ENCODE peak calls at places on chromosomes 7 and 10, in seven cellular contexts. M is esophagus muscularis mucosa; X is prostate gland; F is mesendoderm; L is CD8-positive, alpha-beta T cell; P is breast epithelium; G is AG04450. O is an unnamed sample. For H3K27me3, the result is how much of the 10 kb centered on the place peaks cover.

GRCh38 chr7:6032167-6032566 is 991 bp downstream of the ANKRD61 start:
- DNase-seq in F (no peak), X (no peak), M (no peak), P (no peak), G (no peak), L (no peak), O (no peak)

GRCh38 chr10:3406556-3406955 is 234.0 kb upstream of the PITRM1 start:
- DNase-seq in F (no peak), M (no peak), P (no peak), X (no peak), G (no peak), L (no peak), O (no peak)

GRCh38 chr7:100875356-100875751 is 451 bp downstream of the SRRT start:
- DNase-seq in L (no peak), X (no peak), M (no peak), F (no peak), G (no peak), P (no peak), O (no peak)

GRCh38 chr10:50347394-50347802 is 96.1 kb upstream of the ASAH2 start:
- DNase-seq in P (no peak), M (no peak), G (no peak), X (no peak), F (no peak), L (no peak), O (no peak)

GRCh38 chr7:141668853-141669252 is 33.1 kb downstream of the DENND11 start:
- DNase-seq in L (no peak), P (no peak), F (no peak), G (no peak), M (no peak), X (no peak), O (no peak)

GRCh38 chr10:114308470-114309110 is 69.5 kb downstream of the VWA2 start:
- DNase-seq in F (no peak), M (no peak), X (no peak), L (no peak), P (no peak), G (no peak), O (no peak)

GRCh38 chr7:141663081-141663510 is 38.9 kb downstream of the DENND11 start:
- DNase-seq in X (peak), P (peak), G (no peak), M (no peak), F (no peak), L (no peak), O (no peak)

GRCh38 chr7:46071076-46071475 is 150.0 kb upstream of the IGFBP3 start:
- DNase-seq in P (no peak), L (no peak), M (no peak), G (no peak), F (no peak), X (no peak), O (no peak)

GRCh38 chr7:91239171-91239604 is 25.0 kb upstream of the FZD1 start:
- DNase-seq in G (peak), L (no peak), X (no peak), P (no peak), M (no peak), F (no peak), O (no peak)

GRCh38 chr7:150612925-150613324 is 19.3 kb downstream of the GIMAP6 start:
- DNase-seq in G (no peak), M (no peak), X (no peak), P (no peak), L (no peak), F (no peak), O (no peak)

DNA sequence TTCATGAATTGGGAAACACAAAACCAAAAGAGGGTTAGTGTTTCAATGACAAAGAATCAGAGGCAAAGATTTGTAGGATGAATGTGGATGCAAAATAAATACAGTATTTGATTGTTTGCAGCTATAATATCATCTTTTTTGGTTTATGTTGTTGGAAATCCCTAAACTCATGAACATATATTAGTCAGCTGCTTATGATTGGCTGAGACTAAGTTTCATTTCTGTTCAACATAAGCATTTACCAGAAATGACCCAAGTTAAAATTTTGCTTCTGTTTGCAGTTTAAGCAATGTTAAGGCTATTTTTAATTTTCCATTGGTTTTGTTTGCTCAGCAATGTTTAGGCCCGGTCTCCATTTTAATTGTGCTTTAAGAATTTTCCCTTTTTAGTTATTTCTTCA is 22.0 kb downstream of the GIMAP6 start:
- DNase-seq in L (no peak), G (no peak), P (no peak), X (no peak), F (no peak), M (no peak), O (no peak)
- H3K27ac ChIP-seq in L (no peak), G (no peak), P (no peak), X (no peak), F (no peak), M (no peak), O (no peak)

DNA sequence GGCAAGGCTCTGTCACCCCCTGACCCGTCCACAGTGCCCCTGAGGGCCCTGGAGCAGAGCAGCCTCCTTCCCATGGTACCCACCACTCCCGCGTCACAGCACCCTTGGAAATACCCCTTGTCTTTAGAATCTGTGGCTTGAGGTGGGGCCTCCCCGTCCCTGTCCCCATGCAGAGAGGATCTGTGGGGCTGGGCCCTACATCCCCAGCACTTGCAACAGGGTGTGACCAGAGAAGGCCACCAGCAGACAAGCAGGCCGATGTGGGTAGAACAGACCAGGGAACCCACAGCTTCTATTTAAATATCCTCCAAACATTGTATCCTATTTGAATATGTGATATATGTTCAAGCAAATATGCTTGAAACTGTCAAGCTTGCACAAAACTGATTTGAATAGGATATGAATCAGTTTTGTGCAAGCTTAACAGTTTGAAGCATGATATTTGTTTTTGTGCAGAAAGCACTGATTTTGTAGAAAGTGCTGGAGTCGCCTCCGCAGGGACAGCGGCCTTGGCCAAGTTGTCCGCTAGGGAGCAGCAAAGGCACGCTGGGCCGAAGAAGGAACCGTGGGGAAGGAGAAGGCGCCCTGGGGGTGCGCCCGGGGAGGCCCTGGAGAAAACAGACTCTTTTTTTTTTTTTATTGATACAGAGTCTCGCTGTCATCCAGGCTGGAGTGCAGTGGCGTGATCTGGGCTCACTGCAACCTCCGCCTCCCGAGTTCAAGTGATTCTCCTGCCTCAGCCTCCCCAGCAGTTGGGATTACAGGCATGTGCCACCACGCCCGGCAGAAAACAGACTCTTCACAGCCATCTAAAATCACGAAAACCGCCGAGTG is 2.2 kb downstream of the CFAP46 start:
- DNase-seq in P (no peak), G (peak), M (no peak), L (no peak), F (peak), X (no peak), O (no peak)
- H3K27me3 ChIP-seq in P (under half), G (under half), M (under half), L (under half), F (under half), X (under half), O (half or more)

DNA sequence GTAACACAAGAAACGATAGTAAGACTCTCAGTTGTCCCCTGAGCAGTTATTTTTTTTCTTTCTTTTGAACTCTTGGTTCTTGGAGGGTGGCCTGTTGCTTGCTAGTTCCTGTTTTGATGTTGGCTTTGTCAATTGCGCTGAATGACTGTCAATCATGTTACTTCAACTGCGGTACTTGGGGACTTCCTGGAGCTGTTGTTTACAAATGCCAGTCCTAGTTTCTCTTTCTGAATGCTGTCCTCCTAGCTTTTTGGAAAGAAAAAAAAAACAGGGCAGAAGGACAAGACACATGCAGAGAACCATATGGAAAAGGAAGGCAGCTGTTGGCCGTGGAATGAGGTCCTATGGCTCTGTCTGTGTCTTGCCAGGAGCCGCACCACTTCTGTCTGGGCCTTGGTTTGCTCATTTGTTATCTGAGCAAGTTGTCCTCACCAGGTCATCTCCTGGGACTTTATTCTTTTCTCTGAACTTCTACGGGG is 7.0 kb upstream of the PDCD4 start:
- DNase-seq in M (no peak), F (no peak), L (no peak), X (no peak), G (no peak), P (no peak), O (peak)
- H3K27ac ChIP-seq in M (peak), F (no peak), L (peak), X (peak), G (no peak), P (peak), O (peak)

DNA sequence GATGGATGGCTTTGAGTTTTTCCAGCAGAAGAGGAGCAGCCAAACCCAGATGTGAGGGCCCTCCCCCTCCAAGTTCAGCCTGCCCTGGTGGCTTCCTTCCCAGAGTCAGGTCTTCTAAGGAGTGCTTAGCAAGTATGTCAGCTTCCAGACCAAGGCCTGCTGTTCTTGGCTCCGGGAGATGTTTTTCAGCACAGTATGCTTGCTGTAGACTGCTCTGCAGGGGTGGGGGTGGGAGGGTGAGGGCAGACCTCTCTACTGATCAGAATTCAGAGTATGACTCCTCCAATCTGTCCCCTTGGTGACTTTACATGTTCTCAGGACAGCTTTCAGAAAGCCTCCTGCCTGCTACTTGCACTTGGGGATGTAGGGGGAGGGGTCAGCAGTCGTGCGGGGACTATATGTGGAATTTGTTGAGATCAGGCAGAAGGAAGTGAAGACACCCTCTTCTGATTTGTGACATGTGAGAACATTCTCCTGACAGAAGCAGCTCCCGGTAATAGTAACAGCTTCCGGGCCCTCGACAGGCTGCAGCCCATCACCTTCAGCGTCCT is 516.4 kb upstream of the ZMIZ1 start:
- DNase-seq in G (peak), L (no peak), F (peak), M (peak), P (peak), X (peak), O (no peak)
- H3K27me3 ChIP-seq in G (under half), L (under half), F (under half), M (under half), P (under half), X (under half), O (under half)

DNA sequence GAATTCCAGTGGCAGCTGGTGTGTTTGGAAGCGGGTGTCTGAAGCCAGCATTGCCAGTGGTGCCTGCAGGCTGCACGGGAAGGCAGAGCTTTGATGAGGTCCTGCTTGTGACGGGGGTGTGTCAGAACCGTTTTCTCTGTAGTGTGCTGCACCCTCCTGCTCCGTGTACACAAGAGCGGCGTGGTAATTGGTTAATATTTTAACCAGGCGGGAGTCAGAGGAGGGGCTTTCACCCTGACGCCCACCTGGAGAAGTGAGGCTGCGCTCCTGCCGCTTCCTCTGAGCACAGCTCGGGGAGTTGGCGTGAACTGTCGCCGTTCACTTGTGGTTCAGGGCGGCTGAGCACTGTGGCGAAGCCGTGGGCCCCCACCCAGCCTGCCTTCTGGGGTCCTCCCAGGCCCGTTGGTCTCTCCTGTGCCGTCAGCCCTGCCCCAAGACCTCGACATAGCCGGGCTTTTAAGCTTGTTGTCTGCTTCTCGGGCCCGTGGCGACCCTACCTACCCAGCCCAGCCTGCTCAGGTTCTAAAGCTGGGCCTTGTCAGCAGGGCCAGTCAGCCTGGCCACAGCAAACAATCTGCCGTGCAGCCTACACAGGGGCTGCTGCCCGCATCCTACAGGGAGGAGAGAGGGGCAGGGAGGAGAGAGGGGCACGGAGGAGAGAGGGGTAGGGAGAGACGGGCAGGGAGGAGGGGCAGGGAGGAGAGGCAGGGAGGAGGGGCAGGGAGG is 11.6 kb downstream of the NKX6-2 start:
- DNase-seq in X (no peak), G (no peak), P (no peak), L (no peak), F (no peak), M (no peak), O (no peak)
- H3K27ac ChIP-seq in X (no peak), G (no peak), P (no peak), L (no peak), F (no peak), M (no peak), O (no peak)

DNA sequence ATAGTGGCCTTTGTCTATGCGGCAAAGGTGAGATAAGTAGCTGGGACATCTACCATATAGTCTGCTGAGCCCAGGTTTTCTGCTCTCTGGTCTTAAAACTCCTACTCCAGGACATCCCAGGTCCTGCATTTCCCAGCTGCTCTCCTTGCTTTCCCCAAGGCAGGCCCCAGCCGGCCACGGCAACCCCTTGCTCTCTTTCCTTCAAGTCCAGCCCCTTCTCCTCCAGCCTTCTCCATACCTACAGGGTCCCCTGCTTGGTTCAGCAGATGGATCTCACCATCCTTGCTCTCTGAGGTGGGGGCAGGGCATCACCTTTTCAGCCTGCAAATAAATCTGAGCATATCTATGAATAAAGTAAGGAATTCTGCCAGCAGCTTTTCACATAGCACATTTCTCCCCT is 8.7 kb downstream of the GIMAP5 start:
- DNase-seq in L (no peak), M (no peak), F (no peak), X (no peak), G (no peak), P (no peak), O (no peak)
- H3K27me3 ChIP-seq in L (under half), M (under half), F (under half), X (under half), G (under half), P (under half), O (under half)

DNA sequence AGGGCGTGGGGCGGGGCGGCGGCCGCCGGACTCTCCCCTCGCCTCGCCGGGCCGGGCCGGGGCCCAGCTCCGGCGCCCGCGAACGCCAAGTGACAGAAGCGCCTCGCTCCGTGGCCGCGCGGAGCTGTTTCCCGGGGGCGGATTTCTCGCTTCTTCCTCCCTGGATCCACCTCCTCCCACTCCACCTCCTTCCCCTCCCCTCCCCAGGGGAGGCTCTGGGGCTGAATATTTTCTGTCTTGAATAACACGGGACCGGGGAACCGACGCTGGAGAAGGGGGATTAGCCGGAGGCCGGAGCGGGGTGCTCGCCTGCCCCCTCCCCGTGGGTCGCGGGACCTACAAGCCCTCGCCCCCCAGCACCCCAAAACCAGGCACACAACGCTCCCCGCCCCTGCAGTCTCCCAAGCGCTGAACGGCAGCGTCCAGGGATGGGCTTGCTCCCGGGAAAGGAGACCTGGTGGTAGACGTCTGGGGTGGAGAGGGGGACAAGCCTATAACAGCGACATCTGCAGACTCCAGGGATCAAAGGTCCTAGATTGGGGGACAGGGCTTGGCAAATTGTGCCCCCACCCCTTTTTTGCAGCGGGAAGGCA is at the start of gene ARHGAP21:
- DNase-seq in P (peak), M (no peak), L (peak), X (peak), G (no peak), F (peak), O (peak)
- H3K27ac ChIP-seq in P (peak), M (peak), L (peak), X (peak), G (peak), F (peak), O (peak)

GRCh38 chr10:102412293-102412692 is 6.3 kb downstream of the PSD start:
- DNase-seq in X (no peak), M (no peak), F (no peak), G (no peak), L (no peak), P (no peak), O (no peak)
- H3K27me3 ChIP-seq in X (under half), M (under half), F (under half), G (half or more), L (under half), P (half or more), O (under half)

GRCh38 chr10:35426657-35427056 is 90.3 kb downstream of the CCNY start:
- DNase-seq in G (no peak), X (no peak), F (no peak), P (no peak), M (no peak), L (no peak), O (no peak)

GRCh38 chr10:35422236-35422635 is 85.9 kb downstream of the CCNY start:
- DNase-seq in X (no peak), L (no peak), M (no peak), P (no peak), F (no peak), G (no peak), O (no peak)

GRCh38 chr10:35423505-35424306 is 87.4 kb downstream of the CCNY start:
- DNase-seq in P (no peak), X (no peak), F (no peak), G (no peak), M (no peak), L (no peak), O (no peak)

GRCh38 chr10:35425596-35425995 is 89.3 kb downstream of the CCNY start:
- DNase-seq in L (no peak), X (no peak), M (no peak), G (no peak), P (no peak), F (no peak), O (no peak)

GRCh38 chr10:35424680-35425285 is 88.5 kb downstream of the CCNY start:
- DNase-seq in G (no peak), M (no peak), X (peak), F (no peak), L (no peak), P (no peak), O (no peak)
- H3K27ac ChIP-seq in G (no peak), M (no peak), X (peak), F (no peak), L (no peak), P (no peak), O (no peak)

GRCh38 chr10:43689618-43689954 is 40.9 kb upstream of the ZNF32 start:
- DNase-seq in X (peak), G (no peak), F (peak), L (peak), M (no peak), P (peak), O (no peak)
- H3K27me3 ChIP-seq in X (under half), G (under half), F (under half), L (under half), M (under half), P (under half), O (under half)